ENCODE peak calls at places on chromosomes 12 and 14, in nine cellular contexts. One of them, this sample, is unnamed.

GRCh38 chr12:46402861-46403731 is 30.5 kb upstream of the SLC38A2 start:
- DNase-seq in transverse colon: no peak
- DNase-seq in GM23338: no peak
- DNase-seq in HL-60: no peak
- DNase-seq in stomach: no peak
- DNase-seq in suprapubic skin: no peak
- DNase-seq in upper lobe of left lung: no peak
- DNase-seq in HCT116: no peak
- DNase-seq in K562: no peak
- DNase-seq in this sample: no peak

GRCh38 chr14:92203116-92203515 is 81.3 kb downstream of the CPSF2 start:
- DNase-seq in suprapubic skin: no peak
- DNase-seq in HL-60: no peak
- DNase-seq in stomach: no peak
- DNase-seq in HCT116: no peak
- DNase-seq in GM23338: no peak
- DNase-seq in upper lobe of left lung: no peak
- DNase-seq in transverse colon: no peak
- DNase-seq in K562: no peak
- DNase-seq in this sample: no peak

GRCh38 chr14:100237735-100238418 is 1.1 kb upstream of the YY1 start:
- DNase-seq in stomach: peak; percentile 52
- DNase-seq in upper lobe of left lung: no peak
- DNase-seq in suprapubic skin: peak; percentile 68
- DNase-seq in HL-60: peak; percentile 73
- DNase-seq in HCT116: no peak
- DNase-seq in transverse colon: peak; percentile 58
- DNase-seq in GM23338: peak; percentile 83
- DNase-seq in K562: peak; percentile 44
- DNase-seq in this sample: peak; percentile 79

GRCh38 chr12:120764766-120765165 is 39.1 kb downstream of the ACADS start:
- DNase-seq in GM23338: no peak
- DNase-seq in upper lobe of left lung: no peak
- DNase-seq in HL-60: no peak
- DNase-seq in HCT116: no peak
- DNase-seq in suprapubic skin: no peak
- DNase-seq in K562: no peak
- DNase-seq in stomach: no peak
- DNase-seq in transverse colon: no peak
- DNase-seq in this sample: no peak

GRCh38 chr14:94193776-94194175 is 19.7 kb downstream of the PPP4R4 start:
- DNase-seq in HCT116: no peak
- DNase-seq in transverse colon: no peak
- DNase-seq in HL-60: no peak
- DNase-seq in suprapubic skin: no peak
- DNase-seq in GM23338: peak; percentile 53
- DNase-seq in upper lobe of left lung: no peak
- DNase-seq in stomach: no peak
- DNase-seq in K562: no peak
- DNase-seq in this sample: no peak

GRCh38 chr12:111841236-111841749 is 735 bp upstream of the MAPKAPK5 start:
- DNase-seq in HL-60: no peak
- DNase-seq in upper lobe of left lung: no peak
- DNase-seq in GM23338: no peak
- DNase-seq in transverse colon: no peak
- DNase-seq in HCT116: no peak
- DNase-seq in K562: peak; percentile 28
- DNase-seq in suprapubic skin: no peak
- DNase-seq in stomach: no peak
- DNase-seq in this sample: no peak

GRCh38 chr12:3200779-3201738 is 123.9 kb downstream of the TSPAN9 start:
- DNase-seq in upper lobe of left lung: peak; percentile 83
- DNase-seq in GM23338: no peak
- DNase-seq in HCT116: no peak
- DNase-seq in K562: no peak
- DNase-seq in suprapubic skin: no peak
- DNase-seq in stomach: no peak
- DNase-seq in transverse colon: no peak
- DNase-seq in HL-60: no peak
- DNase-seq in this sample: no peak

GRCh38 chr14:75578099-75578785 is at the start of gene FLVCR2:
- DNase-seq in K562: peak; percentile 45
- DNase-seq in GM23338: peak; percentile 76
- DNase-seq in transverse colon: peak; percentile 91
- DNase-seq in upper lobe of left lung: peak; percentile 96
- DNase-seq in HCT116: no peak
- DNase-seq in stomach: peak; percentile 74
- DNase-seq in suprapubic skin: peak; percentile 88
- DNase-seq in HL-60: peak; percentile 37
- DNase-seq in this sample: peak; percentile 91

GRCh38 chr12:32993404-32993803 is 96.8 kb upstream of the PKP2 start:
- DNase-seq in suprapubic skin: no peak
- DNase-seq in K562: no peak
- DNase-seq in HCT116: no peak
- DNase-seq in transverse colon: no peak
- DNase-seq in upper lobe of left lung: no peak
- DNase-seq in GM23338: no peak
- DNase-seq in HL-60: no peak
- DNase-seq in stomach: no peak
- DNase-seq in this sample: no peak

GRCh38 chr14:88477513-88478250 is 77.1 kb downstream of the PTPN21 start:
- DNase-seq in suprapubic skin: no peak
- DNase-seq in transverse colon: no peak
- DNase-seq in HCT116: no peak
- DNase-seq in HL-60: no peak
- DNase-seq in stomach: no peak
- DNase-seq in upper lobe of left lung: no peak
- DNase-seq in GM23338: no peak
- DNase-seq in K562: no peak
- DNase-seq in this sample: no peak

GRCh38 chr12:96233941-96234461 is 39.8 kb downstream of the ELK3 start:
- DNase-seq in transverse colon: peak; percentile 80
- DNase-seq in K562: no peak
- DNase-seq in upper lobe of left lung: peak; percentile 90
- DNase-seq in GM23338: no peak
- DNase-seq in stomach: peak; percentile 55
- DNase-seq in HCT116: no peak
- DNase-seq in HL-60: no peak
- DNase-seq in suprapubic skin: peak; percentile 97
- DNase-seq in this sample: peak; percentile 99

GRCh38 chr12:107983871-107984480 is 145.1 kb upstream of the WSCD2 start:
- DNase-seq in upper lobe of left lung: no peak
- DNase-seq in HCT116: no peak
- DNase-seq in HL-60: no peak
- DNase-seq in transverse colon: no peak
- DNase-seq in K562: no peak
- DNase-seq in stomach: no peak
- DNase-seq in GM23338: no peak
- DNase-seq in suprapubic skin: no peak
- DNase-seq in this sample: no peak

GRCh38 chr14:22283000-22283399 is 306.0 kb downstream of the DAD1 start:
- DNase-seq in suprapubic skin: no peak
- DNase-seq in HL-60: no peak
- DNase-seq in HCT116: no peak
- DNase-seq in GM23338: no peak
- DNase-seq in upper lobe of left lung: no peak
- DNase-seq in transverse colon: no peak
- DNase-seq in K562: no peak
- DNase-seq in stomach: no peak
- DNase-seq in this sample: no peak

GRCh38 chr14:33386140-33386539 is 447.5 kb downstream of the NPAS3 start:
- DNase-seq in suprapubic skin: no peak
- DNase-seq in transverse colon: no peak
- DNase-seq in GM23338: no peak
- DNase-seq in HL-60: no peak
- DNase-seq in upper lobe of left lung: no peak
- DNase-seq in K562: no peak
- DNase-seq in stomach: no peak
- DNase-seq in HCT116: no peak
- DNase-seq in this sample: no peak

GRCh38 chr12:67981236-67982164 is 7.7 kb upstream of the IFNG-AS1 start:
- DNase-seq in stomach: no peak
- DNase-seq in HCT116: peak; percentile 81
- DNase-seq in transverse colon: no peak
- DNase-seq in K562: no peak
- DNase-seq in upper lobe of left lung: no peak
- DNase-seq in HL-60: no peak
- DNase-seq in GM23338: no peak
- DNase-seq in suprapubic skin: no peak
- DNase-seq in this sample: no peak

GRCh38 chr12:128755565-128755964 is 68.2 kb downstream of the SLC15A4 start:
- DNase-seq in suprapubic skin: no peak
- DNase-seq in HCT116: no peak
- DNase-seq in K562: no peak
- DNase-seq in HL-60: no peak
- DNase-seq in upper lobe of left lung: no peak
- DNase-seq in GM23338: no peak
- DNase-seq in stomach: no peak
- DNase-seq in transverse colon: no peak
- DNase-seq in this sample: no peak

GRCh38 chr12:12859690-12860089 is 31.7 kb upstream of the GPRC5A start:
- DNase-seq in K562: no peak
- DNase-seq in HL-60: no peak
- DNase-seq in GM23338: no peak
- DNase-seq in suprapubic skin: no peak
- DNase-seq in transverse colon: no peak
- DNase-seq in upper lobe of left lung: no peak
- DNase-seq in stomach: no peak
- DNase-seq in HCT116: no peak
- DNase-seq in this sample: no peak

GRCh38 chr14:20631821-20632389 is 9.6 kb downstream of the OR6S1 start:
- DNase-seq in suprapubic skin: peak; percentile 82
- DNase-seq in HCT116: no peak
- DNase-seq in K562: peak; percentile 43
- DNase-seq in GM23338: peak; percentile 68
- DNase-seq in upper lobe of left lung: peak; percentile 86
- DNase-seq in HL-60: peak; percentile 45
- DNase-seq in transverse colon: peak; percentile 78
- DNase-seq in stomach: peak; percentile 69
- DNase-seq in this sample: peak; percentile 84

DNA sequence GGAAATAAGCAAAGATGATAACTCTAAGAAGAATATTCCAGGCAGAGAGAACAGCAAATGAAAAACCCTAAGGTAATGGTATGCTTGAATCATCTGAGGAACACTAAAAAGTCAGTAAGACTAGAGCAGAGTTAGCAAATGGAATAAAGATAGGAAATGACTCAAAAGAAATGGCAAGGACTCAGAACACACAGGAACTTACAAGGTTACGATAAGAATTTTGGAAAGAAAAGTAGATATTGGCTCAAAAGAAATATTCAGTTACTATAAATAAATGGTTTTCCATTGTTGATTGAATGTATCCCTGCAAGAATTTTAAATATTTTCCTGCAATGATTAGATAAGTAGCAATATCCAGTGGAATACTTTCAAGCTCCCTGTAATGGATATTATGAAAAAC is 705.8 kb downstream of the C12orf50 start:
- DNase-seq in stomach: no peak
- DNase-seq in transverse colon: no peak
- DNase-seq in GM23338: no peak
- DNase-seq in HCT116: no peak
- DNase-seq in upper lobe of left lung: no peak
- DNase-seq in K562: no peak
- DNase-seq in HL-60: no peak
- DNase-seq in suprapubic skin: no peak
- DNase-seq in this sample: no peak
- TF ChIP-seq POLR2AphosphoS5 in stomach: no peak
- TF ChIP-seq POLR2AphosphoS5 in transverse colon: no peak
- TF ChIP-seq POLR2AphosphoS5 in GM23338: no peak
- TF ChIP-seq POLR2AphosphoS5 in HCT116: no peak
- TF ChIP-seq POLR2AphosphoS5 in upper lobe of left lung: no peak
- TF ChIP-seq POLR2AphosphoS5 in K562: no peak
- TF ChIP-seq POLR2AphosphoS5 in HL-60: no peak
- TF ChIP-seq POLR2AphosphoS5 in suprapubic skin: no peak
- TF ChIP-seq POLR2AphosphoS5 in this sample: no peak

GRCh38 chr12:52171950-52172512 is 19.8 kb downstream of the KRT80 start:
- DNase-seq in suprapubic skin: no peak
- DNase-seq in stomach: peak; percentile 61
- DNase-seq in upper lobe of left lung: no peak
- DNase-seq in HCT116: no peak
- DNase-seq in K562: peak; percentile 37
- DNase-seq in transverse colon: peak; percentile 58
- DNase-seq in GM23338: peak; percentile 73
- DNase-seq in HL-60: peak; percentile 63
- DNase-seq in this sample: no peak
- TF ChIP-seq CTCF in suprapubic skin: no peak
- TF ChIP-seq CTCF in stomach: no peak
- TF ChIP-seq CTCF in upper lobe of left lung: no peak
- TF ChIP-seq CTCF in HCT116: peak; percentile 82
- TF ChIP-seq CTCF in K562: peak; percentile 45
- TF ChIP-seq CTCF in transverse colon: peak; percentile 35
- TF ChIP-seq CTCF in GM23338: peak; percentile 84
- TF ChIP-seq CTCF in HL-60: peak; percentile 14
- TF ChIP-seq CTCF in this sample: no peak

GRCh38 chr14:101726954-101727302 is 34.6 kb upstream of the PPP2R5C start:
- DNase-seq in stomach: no peak
- DNase-seq in transverse colon: no peak
- DNase-seq in K562: no peak
- DNase-seq in suprapubic skin: peak; percentile 44
- DNase-seq in HL-60: no peak
- DNase-seq in upper lobe of left lung: no peak
- DNase-seq in GM23338: no peak
- DNase-seq in HCT116: no peak
- DNase-seq in this sample: no peak
- TF ChIP-seq POLR2AphosphoS5 in stomach: no peak
- TF ChIP-seq POLR2AphosphoS5 in transverse colon: no peak
- TF ChIP-seq POLR2AphosphoS5 in K562: no peak
- TF ChIP-seq POLR2AphosphoS5 in suprapubic skin: no peak
- TF ChIP-seq POLR2AphosphoS5 in HL-60: no peak
- TF ChIP-seq POLR2AphosphoS5 in upper lobe of left lung: no peak
- TF ChIP-seq POLR2AphosphoS5 in GM23338: no peak
- TF ChIP-seq POLR2AphosphoS5 in HCT116: no peak
- TF ChIP-seq POLR2AphosphoS5 in this sample: no peak

GRCh38 chr12:53223006-53223305 is 9.1 kb downstream of the RARG start:
- DNase-seq in transverse colon: no peak
- DNase-seq in GM23338: peak; percentile 39
- DNase-seq in K562: no peak
- DNase-seq in upper lobe of left lung: no peak
- DNase-seq in suprapubic skin: no peak
- DNase-seq in stomach: no peak
- DNase-seq in HL-60: no peak
- DNase-seq in HCT116: no peak
- DNase-seq in this sample: no peak

GRCh38 chr12:53220857-53221202 is 11.2 kb downstream of the RARG start:
- DNase-seq in suprapubic skin: peak; percentile 91
- DNase-seq in transverse colon: peak; percentile 92
- DNase-seq in HCT116: peak; percentile 83
- DNase-seq in HL-60: peak; percentile 84
- DNase-seq in K562: peak; percentile 96
- DNase-seq in upper lobe of left lung: peak; percentile 98
- DNase-seq in stomach: peak; percentile 89
- DNase-seq in GM23338: peak; percentile 95
- DNase-seq in this sample: peak; percentile 95

GRCh38 chr12:53222170-53223005 is 9.6 kb downstream of the RARG start:
- DNase-seq in transverse colon: no peak
- DNase-seq in stomach: no peak
- DNase-seq in K562: no peak
- DNase-seq in HCT116: no peak
- DNase-seq in upper lobe of left lung: no peak
- DNase-seq in suprapubic skin: no peak
- DNase-seq in GM23338: peak; percentile 32
- DNase-seq in HL-60: no peak
- DNase-seq in this sample: no peak

GRCh38 chr12:53219956-53220856 is 11.8 kb downstream of the RARG start:
- DNase-seq in stomach: peak; percentile 72
- DNase-seq in K562: peak; percentile 83
- DNase-seq in upper lobe of left lung: peak; percentile 94
- DNase-seq in HL-60: peak; percentile 62
- DNase-seq in HCT116: peak; percentile 46
- DNase-seq in GM23338: peak; percentile 80
- DNase-seq in transverse colon: peak; percentile 77
- DNase-seq in suprapubic skin: no peak
- DNase-seq in this sample: peak; percentile 89

GRCh38 chr12:53221203-53222076 is 10.6 kb downstream of the RARG start:
- DNase-seq in HCT116: no peak
- DNase-seq in upper lobe of left lung: peak; percentile 96
- DNase-seq in transverse colon: peak; percentile 82
- DNase-seq in suprapubic skin: peak; percentile 85
- DNase-seq in GM23338: peak; percentile 86
- DNase-seq in K562: peak; percentile 83
- DNase-seq in HL-60: peak; percentile 44
- DNase-seq in stomach: peak; percentile 80
- DNase-seq in this sample: peak; percentile 85
- TF ChIP-seq CTCF in HCT116: no peak
- TF ChIP-seq CTCF in upper lobe of left lung: no peak
- TF ChIP-seq CTCF in transverse colon: no peak
- TF ChIP-seq CTCF in suprapubic skin: no peak
- TF ChIP-seq CTCF in GM23338: peak; percentile 65
- TF ChIP-seq CTCF in K562: peak; percentile 9
- TF ChIP-seq CTCF in HL-60: no peak
- TF ChIP-seq CTCF in stomach: no peak
- TF ChIP-seq CTCF in this sample: no peak